ENCODE peak calls at places on chromosomes 16 and 17, in ten cellular contexts. Q is NB4, P is Peyer's patch, V is testis, H is A549, S is heart left ventricle, C is suprapubic skin, W is tibial nerve, G is stomach, M is HCT116. B is an unnamed sample.

GRCh38 chr17:79981090-79981489 is 54.6 kb downstream of the TBC1D16 start:
- DNase-seq in G (no peak), W (no peak), H (no peak), M (no peak), V (no peak), S (no peak), P (no peak), C (peak; percentile 47), Q (no peak), B (no peak)

GRCh38 chr17:81476097-81476496 is 36.5 kb downstream of the ACTG1 start:
- DNase-seq in C (no peak), W (no peak), V (no peak), H (no peak), S (no peak), M (no peak), G (no peak), Q (no peak), P (no peak), B (no peak)

GRCh38 chr17:37083461-37083860 is 134.7 kb downstream of the AATF start:
- DNase-seq in V (no peak), C (no peak), S (no peak), M (no peak), H (no peak), P (no peak), G (no peak), W (no peak), Q (no peak), B (no peak)

GRCh38 chr17:50304781-50305404 is 30.6 kb downstream of the TMEM92 start:
- DNase-seq in M (no peak), H (no peak), C (no peak), W (no peak), Q (no peak), P (no peak), V (peak; percentile 32), G (peak; percentile 64), S (no peak), B (no peak)

GRCh38 chr17:29027521-29027920 is 15.4 kb upstream of the PIPOX start:
- DNase-seq in V (no peak), Q (no peak), W (no peak), H (no peak), S (no peak), C (no peak), P (no peak), G (no peak), M (no peak), B (no peak)

GRCh38 chr17:77382966-77383612 is 242.3 kb downstream of the SEC14L1 start:
- DNase-seq in S (peak; percentile 39), M (no peak), G (no peak), W (no peak), V (no peak), H (no peak), P (no peak), C (no peak), Q (no peak), B (peak; percentile 61)

GRCh38 chr16:82082543-82083244 is 47.6 kb downstream of the HSD17B2 start:
- DNase-seq in V (no peak), C (no peak), W (no peak), M (peak; percentile 13), G (no peak), S (no peak), P (no peak), H (no peak), Q (peak; percentile 14), B (peak; percentile 21)

GRCh38 chr17:43545383-43545632 is 832 bp downstream of the ETV4 start:
- DNase-seq in V (no peak), S (no peak), C (no peak), P (no peak), W (no peak), H (peak; percentile 87), M (no peak), Q (no peak), G (peak; percentile 28), B (peak; percentile 42)

GRCh38 chr17:9676742-9677387 is 31.5 kb downstream of the USP43 start:
- DNase-seq in H (peak; percentile 69), S (no peak), G (no peak), V (no peak), C (no peak), M (peak; percentile 91), Q (no peak), P (no peak), W (no peak), B (peak; percentile 61)

GRCh38 chr17:80664217-80664780 is 119.7 kb downstream of the RPTOR start:
- DNase-seq in H (no peak), M (no peak), Q (no peak), G (no peak), W (no peak), S (no peak), V (no peak), C (no peak), P (no peak), B (no peak)

GRCh38 chr17:10600551-10600950 is 51.1 kb upstream of the MYH2 start:
- DNase-seq in M (no peak), G (no peak), P (no peak), H (no peak), Q (no peak), C (no peak), V (no peak), W (no peak), S (no peak), B (no peak)

GRCh38 chr17:77145635-77146632 is 5.2 kb downstream of the SEC14L1 start:
- DNase-seq in C (no peak), P (peak; percentile 49), W (peak; percentile 39), Q (no peak), V (peak; percentile 92), S (peak; percentile 78), H (no peak), M (no peak), G (peak; percentile 79), B (no peak)

GRCh38 chr16:50570808-50571598 is 22.8 kb downstream of the NKD1 start:
- DNase-seq in V (no peak), M (no peak), Q (no peak), W (no peak), P (no peak), C (no peak), H (no peak), S (no peak), G (no peak), B (no peak)

GRCh38 chr16:53881371-53881770 is 177.4 kb downstream of the FTO start:
- DNase-seq in V (no peak), P (no peak), W (no peak), M (peak; percentile 44), S (no peak), C (no peak), H (peak; percentile 13), Q (no peak), G (no peak), B (peak; percentile 9)

GRCh38 chr16:81624718-81625543 is 154.2 kb upstream of the PLCG2 start:
- DNase-seq in Q (peak; percentile 83), S (no peak), W (no peak), G (no peak), H (no peak), C (no peak), P (no peak), V (no peak), M (no peak), B (no peak)

DNA sequence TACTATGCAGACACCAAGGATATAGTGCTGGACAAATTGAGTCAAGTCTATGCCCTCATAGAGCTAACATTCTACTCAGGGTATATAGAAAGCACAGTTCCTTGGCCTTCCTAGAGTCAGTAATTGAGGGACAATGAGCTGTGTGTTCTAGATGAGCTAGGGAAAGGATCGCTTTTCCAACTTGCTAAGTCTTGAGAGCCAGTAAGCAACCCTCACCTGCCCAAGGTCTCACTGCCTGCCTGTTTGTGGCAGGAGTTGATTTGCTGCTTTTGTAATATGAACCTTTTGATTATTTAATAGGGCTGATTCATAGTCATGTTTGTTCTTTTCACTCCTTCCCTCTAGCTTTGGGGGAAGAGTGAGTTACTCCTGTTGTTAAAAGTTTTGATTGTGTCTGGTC is 6.5 kb downstream of the DDX42 start:
- DNase-seq in V (no peak), H (no peak), W (no peak), C (no peak), G (peak; percentile 41), P (no peak), S (no peak), Q (no peak), M (peak; percentile 31), B (no peak)
- TF ChIP-seq POLR2A in V (no peak), H (no peak), W (no peak), C (no peak), G (no peak), P (no peak), S (no peak), Q (no peak), M (no peak), B (no peak)

GRCh38 chr17:40538936-40539705 is 26.2 kb downstream of the CCR7 start:
- DNase-seq in P (no peak), G (no peak), H (no peak), S (no peak), W (no peak), V (no peak), Q (no peak), M (no peak), C (no peak), B (no peak)

GRCh38 chr17:40536731-40537171 is 28.5 kb downstream of the CCR7 start:
- DNase-seq in H (no peak), V (no peak), S (peak; percentile 45), W (no peak), Q (no peak), P (no peak), G (no peak), C (no peak), M (no peak), B (no peak)

GRCh38 chr17:40535924-40536717 is 29.2 kb downstream of the CCR7 start:
- DNase-seq in S (peak; percentile 71), M (no peak), V (peak; percentile 57), W (no peak), G (no peak), H (no peak), P (no peak), C (no peak), Q (no peak), B (no peak)

GRCh38 chr17:40539711-40540411 is 25.4 kb downstream of the CCR7 start:
- DNase-seq in V (no peak), S (peak; percentile 59), P (no peak), M (no peak), H (no peak), C (no peak), W (no peak), G (no peak), Q (no peak), B (no peak)

GRCh38 chr17:40538019-40538935 is 27.0 kb downstream of the CCR7 start:
- DNase-seq in S (peak; percentile 89), H (no peak), V (peak; percentile 89), C (no peak), M (no peak), Q (no peak), G (no peak), W (no peak), P (no peak), B (no peak)
- TF ChIP-seq POLR2A in S (no peak), H (no peak), V (no peak), C (no peak), M (no peak), Q (no peak), G (no peak), W (no peak), P (no peak), B (no peak)

GRCh38 chr16:15949210-15950166 is at the start of gene ABCC1:
- DNase-seq in Q (peak; percentile 56), M (no peak), V (peak; percentile 49), G (peak; percentile 57), H (peak; percentile 63), W (no peak), P (peak; percentile 60), C (no peak), S (peak; percentile 51), B (peak; percentile 59)
- TF ChIP-seq POLR2A in Q (no peak), M (no peak), V (no peak), G (no peak), H (peak; percentile 28), W (peak; percentile 17), P (no peak), C (no peak), S (no peak), B (peak; percentile 27)

GRCh38 chr16:71572497-71573116 is 4.3 kb downstream of the TAT start:
- DNase-seq in G (no peak), W (no peak), Q (no peak), H (no peak), V (no peak), M (no peak), S (no peak), C (no peak), P (no peak), B (no peak)
- TF ChIP-seq POLR2A in G (no peak), W (no peak), Q (no peak), H (no peak), V (no peak), M (no peak), S (no peak), C (no peak), P (no peak), B (no peak)